ENCODE peak calls at places on chromosomes 2 and 18, in five cellular contexts. G is stomach, L is esophagus squamous epithelium, H is thyroid gland, T is heart left ventricle. B is an unnamed sample.
A peak's percentile ranks its signal among the peaks of the same experiment; 100 is the strongest.

GRCh38 chr2:201500534-201500933 is 49.0 kb downstream of the STRADB start:
- DNase-seq in T (no peak), H (no peak), L (no peak), G (no peak), B (no peak)

GRCh38 chr2:240412211-240412830 is 23.1 kb upstream of the GPC1 start:
- DNase-seq in G (peak; percentile 24), L (no peak), H (no peak), T (peak; percentile 33), B (peak; percentile 76)

GRCh38 chr2:239626971-239627598 is 226.3 kb upstream of the HDAC4 start:
- DNase-seq in G (no peak), L (no peak), T (no peak), H (no peak), B (no peak)

GRCh38 chr2:134231965-134232340 is 21.9 kb upstream of the MGAT5 start:
- DNase-seq in G (no peak), L (no peak), T (no peak), H (no peak), B (no peak)

GRCh38 chr2:33426666-33427231 is 49.7 kb upstream of the RASGRP3 start:
- DNase-seq in L (no peak), T (peak; percentile 77), G (peak; percentile 61), H (peak; percentile 96), B (no peak)

GRCh38 chr18:3972291-3972985 is 482.7 kb downstream of the DLGAP1 start:
- DNase-seq in G (no peak), T (no peak), H (no peak), L (no peak), B (no peak)

GRCh38 chr2:205407984-205408383 is 274.3 kb upstream of the NRP2 start:
- DNase-seq in T (no peak), L (no peak), G (no peak), H (no peak), B (no peak)

GRCh38 chr2:120379916-120380893 is 34.3 kb downstream of the INHBB start:
- DNase-seq in H (peak; percentile 67), T (no peak), L (no peak), G (peak; percentile 27), B (no peak)

GRCh38 chr2:37243435-37243834 is 12.0 kb downstream of the NDUFAF7 start:
- DNase-seq in H (no peak), G (no peak), T (no peak), L (no peak), B (no peak)

GRCh38 chr2:70670626-70671025 is 97.4 kb downstream of the ADD2 start:
- DNase-seq in H (no peak), T (no peak), G (no peak), L (no peak), B (peak; percentile 63)

GRCh38 chr2:134670955-134671354 is 47.8 kb downstream of the TMEM163 start:
- DNase-seq in H (peak; percentile 46), G (peak; percentile 85), T (peak; percentile 64), L (no peak), B (peak; percentile 71)

GRCh38 chr18:64037812-64038414 is 68.0 kb downstream of the SERPINB8 start:
- DNase-seq in H (no peak), G (no peak), L (no peak), T (no peak), B (no peak)

GRCh38 chr18:55588001-55588875 is at the start of gene TCF4:
- DNase-seq in G (peak; percentile 28), T (peak; percentile 77), L (no peak), H (peak; percentile 60), B (peak; percentile 31)

GRCh38 chr2:37653805-37654378 is 17.6 kb downstream of the CDC42EP3 start:
- DNase-seq in G (no peak), L (no peak), H (peak; percentile 13), T (peak; percentile 86), B (no peak)

GRCh38 chr2:203535784-203536590 is 886 bp upstream of the RAPH1 start:
- DNase-seq in T (no peak), H (no peak), G (no peak), L (no peak), B (no peak)

GRCh38 chr2:106030287-106031268 is 163.5 kb downstream of the UXS1 start:
- DNase-seq in G (no peak), H (peak; percentile 41), T (peak; percentile 53), L (no peak), B (peak; percentile 39)

GRCh38 chr2:71385008-71385407 is 53.4 kb downstream of the ZNF638 start:
- DNase-seq in H (no peak), L (no peak), G (no peak), T (no peak), B (no peak)

GRCh38 chr2:26843041-26843440 is 4.9 kb upstream of the DPYSL5 start:
- DNase-seq in H (no peak), G (no peak), T (no peak), L (no peak), B (no peak)

GRCh38 chr2:204691911-204692510 is 146.7 kb downstream of the PARD3B start:
- DNase-seq in H (peak; percentile 48), G (peak; percentile 49), L (no peak), T (peak; percentile 36), B (no peak)

GRCh38 chr2:23505984-23506380 is 121.0 kb downstream of the KLHL29 start:
- DNase-seq in H (no peak), G (no peak), T (no peak), L (no peak), B (peak; percentile 41)

GRCh38 chr2:64770781-64771334 is 117.1 kb upstream of the SERTAD2 start:
- DNase-seq in G (no peak), H (no peak), T (peak; percentile 38), L (no peak), B (peak; percentile 94)

GRCh38 chr18:76821875-76822509 is 365 bp upstream of the ZNF236 start:
- DNase-seq in H (peak; percentile 56), T (peak; percentile 68), L (no peak), G (peak; percentile 56), B (peak; percentile 54)

GRCh38 chr2:47534179-47534919 is 131.4 kb downstream of the MSH2 start:
- DNase-seq in G (no peak), T (no peak), L (no peak), H (no peak), B (no peak)

GRCh38 chr2:171317492-171318125 is 116.2 kb downstream of the METTL8 start:
- DNase-seq in H (no peak), T (no peak), G (no peak), L (no peak), B (no peak)

GRCh38 chr2:44880125-44880483 is 61.4 kb upstream of the SIX3 start:
- DNase-seq in T (no peak), G (no peak), H (no peak), L (no peak), B (no peak)

GRCh38 chr2:25086070-25086560 is 44.2 kb downstream of the EFR3B start:
- DNase-seq in G (no peak), L (no peak), T (no peak), H (no peak), B (no peak)

GRCh38 chr2:112936927-112937232 is 25.9 kb downstream of the IL37 start:
- DNase-seq in H (no peak), G (no peak), T (no peak), L (no peak), B (no peak)

GRCh38 chr2:58896600-58896999 is 655.5 kb upstream of the FANCL start:
- DNase-seq in G (no peak), H (no peak), T (no peak), L (no peak), B (no peak)

GRCh38 chr18:2570772-2571199 is 519 bp downstream of the METTL4 start:
- DNase-seq in T (peak; percentile 79), H (peak; percentile 77), L (no peak), G (peak; percentile 67), B (peak; percentile 93)

GRCh38 chr2:69554981-69555380 is 88.6 kb downstream of the AAK1 start:
- DNase-seq in H (no peak), L (no peak), T (no peak), G (no peak), B (no peak)

GRCh38 chr2:241112592-241112991 is 10.5 kb upstream of the MTERF4 start:
- DNase-seq in G (no peak), L (no peak), T (no peak), H (no peak), B (no peak)

GRCh38 chr2:238573065-238573778 is 146.5 kb downstream of the ASB1 start:
- DNase-seq in G (no peak), H (no peak), T (no peak), L (no peak), B (no peak)

GRCh38 chr18:75923169-75923568 is 495.7 kb upstream of the SMIM21 start:
- DNase-seq in T (peak; percentile 91), L (no peak), G (no peak), H (peak; percentile 89), B (peak; percentile 60)

GRCh38 chr2:111068435-111069058 is 52.2 kb upstream of the BCL2L11 start:
- DNase-seq in G (no peak), T (no peak), H (peak; percentile 34), L (no peak), B (no peak)

GRCh38 chr2:169765523-169765922 is 31.9 kb downstream of the KLHL23 start:
- DNase-seq in G (no peak), H (no peak), L (no peak), T (no peak), B (no peak)

GRCh38 chr2:191018663-191019119 is 4.7 kb upstream of the STAT1 start:
- DNase-seq in T (no peak), H (no peak), L (no peak), G (no peak), B (no peak)

GRCh38 chr2:191018048-191018447 is 4.1 kb upstream of the STAT1 start:
- DNase-seq in T (no peak), H (no peak), G (no peak), L (no peak), B (no peak)

GRCh38 chr2:191023235-191023679 is 9.3 kb upstream of the STAT1 start:
- DNase-seq in T (no peak), L (no peak), G (no peak), H (no peak), B (no peak)

GRCh38 chr2:191020742-191021381 is 6.9 kb upstream of the STAT1 start:
- DNase-seq in L (no peak), G (peak; percentile 36), T (peak; percentile 21), H (peak; percentile 12), B (peak; percentile 58)

GRCh38 chr2:191020221-191020741 is 6.3 kb upstream of the STAT1 start:
- DNase-seq in T (peak; percentile 94), H (peak; percentile 94), G (peak; percentile 95), L (peak; percentile 27), B (peak; percentile 98)
- TF ChIP-seq POLR2A in T (no peak), H (peak; percentile 89), G (no peak), L (peak; percentile 61), B (no peak)

GRCh38 chr2:21372654-21373053 is 248.9 kb downstream of the TDRD15 start:
- DNase-seq in G (no peak), H (no peak), T (no peak), L (no peak), B (no peak)
- TF ChIP-seq CTCF in G (peak; percentile 5), H (no peak), T (peak; percentile 28), L (no peak), B (no peak)

GRCh38 chr18:11950824-11951223 is 30.5 kb upstream of the IMPA2 start:
- DNase-seq in G (no peak), H (no peak), T (no peak), L (no peak), B (no peak)
- TF ChIP-seq POLR2A in G (no peak), H (no peak), T (no peak), L (no peak), B (no peak)

DNA sequence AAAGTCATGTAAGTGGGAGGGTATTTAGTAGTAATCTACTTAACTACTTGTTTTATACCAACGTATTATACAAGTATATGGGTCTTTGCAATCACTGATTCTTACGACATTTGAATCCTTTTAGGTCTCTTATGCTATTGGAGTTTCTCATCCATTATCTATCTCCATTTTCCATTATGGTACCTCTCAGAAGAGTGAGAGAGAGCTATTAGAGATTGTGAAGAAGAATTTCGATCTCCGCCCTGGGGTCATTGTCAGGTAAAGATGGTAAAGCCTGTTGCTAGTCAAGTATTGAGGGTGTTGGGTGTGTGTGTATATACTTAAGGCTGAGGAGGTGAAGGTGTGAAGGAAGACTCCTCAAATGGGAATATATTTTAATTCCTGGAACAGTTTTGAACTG is 3.8 kb downstream of the MAT2A start:
- DNase-seq in G (no peak), L (no peak), H (no peak), T (no peak), B (no peak)
- TF ChIP-seq CTCF in G (no peak), L (no peak), H (no peak), T (no peak), B (no peak)

B was measured in lower leg skin.